ENCODE peak calls at places on chromosomes 1 and 21, in five cellular contexts. Q is GM06990, A is Calu3, U is dorsolateral prefrontal cortex, Y is IMR-90. Z is an unnamed sample.

GRCh38 chr21:10272216-10272615 is 249.2 kb upstream of the TPTE start:
- DNase-seq in U (no peak), Q (no peak), Y (no peak), A (no peak), Z (no peak)

GRCh38 chr21:38361324-38361723 is 104.5 kb downstream of the KCNJ15 start:
- DNase-seq in Y (no peak), A (no peak), U (no peak), Q (no peak), Z (no peak)

GRCh38 chr1:41414291-41414690 is 53.1 kb downstream of the FOXO6 start:
- DNase-seq in Q (no peak), A (no peak), Y (no peak), U (no peak), Z (no peak)

GRCh38 chr1:233081686-233082085 is 131.3 kb downstream of the NTPCR start:
- DNase-seq in Y (peak), A (no peak), U (no peak), Q (no peak), Z (no peak)

GRCh38 chr1:26677306-26678115 is 18.3 kb upstream of the ARID1A start:
- DNase-seq in U (peak), Y (peak), Q (peak), A (peak), Z (peak)

GRCh38 chr1:71804140-71804539 is 478.2 kb downstream of the NEGR1 start:
- DNase-seq in Y (no peak), U (no peak), Q (no peak), A (no peak), Z (no peak)

GRCh38 chr1:226535626-226536025 is 12.9 kb upstream of the STUM start:
- DNase-seq in Y (no peak), Q (no peak), A (no peak), U (no peak), Z (no peak)

GRCh38 chr1:109256971-109257681 is 7.8 kb downstream of the CELSR2 start:
- DNase-seq in Q (no peak), U (no peak), A (no peak), Y (peak), Z (no peak)

GRCh38 chr1:13702425-13703127 is 2.6 kb downstream of the PRDM2 start:
- DNase-seq in Y (no peak), Q (peak), A (no peak), U (no peak), Z (peak)

GRCh38 chr1:235369802-235370201 is 2.6 kb downstream of the TBCE start:
- DNase-seq in Q (no peak), U (no peak), Y (no peak), A (no peak), Z (no peak)

GRCh38 chr1:97105531-97105930 is 383.9 kb downstream of the PTBP2 start:
- DNase-seq in Y (peak), Q (no peak), A (no peak), U (no peak), Z (no peak)

GRCh38 chr21:36209626-36210171 is 53.1 kb downstream of the DOP1B start:
- DNase-seq in U (no peak), Q (no peak), Y (peak), A (peak), Z (peak)

GRCh38 chr1:204530932-204531331 is 14.7 kb downstream of the MDM4 start:
- DNase-seq in Q (peak), Y (peak), A (no peak), U (no peak), Z (peak)

GRCh38 chr1:212313616-212314015 is 28.4 kb downstream of the PPP2R5A start:
- DNase-seq in U (no peak), Q (no peak), Y (peak), A (no peak), Z (no peak)

GRCh38 chr1:63935553-63935952 is 161.7 kb downstream of the ROR1 start:
- DNase-seq in U (no peak), Q (no peak), Y (no peak), A (no peak), Z (no peak)

GRCh38 chr1:220213381-220213983 is 58.8 kb downstream of the RAB3GAP2 start:
- DNase-seq in Q (no peak), U (no peak), Y (no peak), A (no peak), Z (no peak)

GRCh38 chr1:201591348-201591747 is 52.4 kb downstream of the NAV1 start:
- DNase-seq in Y (no peak), A (no peak), Q (no peak), U (no peak), Z (no peak)

GRCh38 chr1:46517010-46517600 is 27.5 kb downstream of the DMBX1 start:
- DNase-seq in A (peak), Y (no peak), Q (no peak), U (no peak), Z (no peak)

GRCh38 chr1:189609206-189609605 is 868.5 kb downstream of the BRINP3 start:
- DNase-seq in U (no peak), Y (no peak), A (no peak), Q (no peak), Z (no peak)

GRCh38 chr1:17437260-17438175 is 2.0 kb downstream of the RCC2 start:
- DNase-seq in Y (peak), U (no peak), A (peak), Q (peak), Z (peak)

GRCh38 chr1:206839857-206840256 is 25.6 kb upstream of the IL20 start:
- DNase-seq in A (no peak), Y (peak), Q (no peak), U (no peak), Z (no peak)

GRCh38 chr21:31299291-31300147 is 44.5 kb downstream of the TIAM1 start:
- DNase-seq in A (no peak), Q (no peak), Y (no peak), U (no peak), Z (peak)

GRCh38 chr1:177341773-177342172 is 171.0 kb downstream of the BRINP2 start:
- DNase-seq in Y (no peak), U (no peak), A (no peak), Q (no peak), Z (no peak)

GRCh38 chr1:30191154-30191702 is 532.2 kb downstream of the MATN1 start:
- DNase-seq in Y (peak), Q (no peak), A (no peak), U (no peak), Z (peak)

GRCh38 chr1:185574139-185574835 is 159.9 kb upstream of the HMCN1 start:
- DNase-seq in Q (no peak), U (no peak), Y (no peak), A (no peak), Z (no peak)

GRCh38 chr1:196698993-196699392 is 47.1 kb downstream of the CFH start:
- DNase-seq in A (no peak), U (no peak), Q (no peak), Y (no peak), Z (no peak)

GRCh38 chr1:183039985-183040447 is 16.8 kb downstream of the LAMC1 start:
- DNase-seq in Y (peak), A (no peak), U (no peak), Q (no peak), Z (peak)

GRCh38 chr1:228544021-228544850 is 57.1 kb downstream of the RNF187 start:
- DNase-seq in U (no peak), A (no peak), Q (no peak), Y (no peak), Z (no peak)

GRCh38 chr1:21537932-21538630 is 28.9 kb downstream of the ALPL start:
- DNase-seq in U (no peak), Q (no peak), A (no peak), Y (no peak), Z (no peak)

GRCh38 chr1:22753396-22754083 is 42.9 kb downstream of the EPHB2 start:
- DNase-seq in A (no peak), Q (peak), Y (peak), U (no peak), Z (no peak)

GRCh38 chr1:164725401-164725800 is 166.4 kb downstream of the PBX1 start:
- DNase-seq in U (no peak), Q (no peak), A (no peak), Y (peak), Z (no peak)

GRCh38 chr1:87084247-87084836 is 169.9 kb downstream of the HS2ST1 start:
- DNase-seq in Y (peak), A (no peak), Q (no peak), U (no peak), Z (peak)

GRCh38 chr1:201885531-201886075 is 3.1 kb upstream of the SHISA4 start:
- DNase-seq in Y (peak), A (peak), U (peak), Q (no peak), Z (no peak)

GRCh38 chr1:155186266-155186954 is 12.8 kb downstream of the TRIM46 start:
- DNase-seq in U (no peak), A (peak), Y (no peak), Q (no peak), Z (no peak)

GRCh38 chr1:39720094-39720999 is 18.3 kb upstream of the PPIE start:
- DNase-seq in U (no peak), A (no peak), Y (peak), Q (peak), Z (peak)

DNA sequence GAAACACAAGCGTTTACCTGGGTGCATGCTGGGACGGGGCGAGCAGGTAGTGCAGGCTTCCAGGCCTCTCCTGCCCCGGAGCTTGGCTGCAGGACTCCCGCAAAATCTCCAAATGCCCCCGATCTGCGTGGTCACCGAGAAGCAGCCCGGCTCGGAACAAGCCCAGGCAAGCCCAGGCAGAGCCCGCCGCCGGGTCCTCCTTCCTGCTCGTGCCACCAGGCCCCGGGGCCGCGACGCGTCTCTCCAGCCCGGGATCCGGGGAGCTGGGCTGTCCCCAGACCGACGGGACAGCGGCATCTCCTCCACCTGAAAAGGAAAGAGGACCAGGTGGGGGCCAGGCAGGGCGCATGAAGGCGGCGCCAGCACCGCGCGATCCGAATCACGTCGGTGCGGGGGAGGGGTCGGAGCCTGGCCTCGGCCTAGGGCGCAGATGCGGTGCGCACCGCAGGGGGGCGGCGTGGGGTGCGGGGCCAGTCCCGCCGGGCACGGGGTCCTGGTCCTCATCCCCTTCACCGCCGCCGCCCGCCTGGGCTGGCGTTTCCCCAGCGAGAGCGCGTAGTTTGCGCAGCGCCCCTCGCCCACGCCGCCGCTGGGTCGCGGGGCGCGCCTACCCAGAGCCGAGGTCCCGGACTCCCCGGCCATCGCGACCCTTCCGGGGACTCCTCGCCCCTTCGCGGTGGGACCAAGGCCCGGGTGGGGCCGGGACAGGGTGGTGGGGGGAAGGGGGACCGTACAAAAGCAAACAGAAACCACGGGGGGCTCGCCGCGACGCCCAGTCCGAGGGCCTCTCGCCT is 52.4 kb upstream of the H6PD start:
- DNase-seq in U (no peak), A (peak), Q (peak), Y (no peak), Z (peak)
- TF ChIP-seq CTCF in U (no peak), A (peak), Q (no peak), Y (peak), Z (peak)

DNA sequence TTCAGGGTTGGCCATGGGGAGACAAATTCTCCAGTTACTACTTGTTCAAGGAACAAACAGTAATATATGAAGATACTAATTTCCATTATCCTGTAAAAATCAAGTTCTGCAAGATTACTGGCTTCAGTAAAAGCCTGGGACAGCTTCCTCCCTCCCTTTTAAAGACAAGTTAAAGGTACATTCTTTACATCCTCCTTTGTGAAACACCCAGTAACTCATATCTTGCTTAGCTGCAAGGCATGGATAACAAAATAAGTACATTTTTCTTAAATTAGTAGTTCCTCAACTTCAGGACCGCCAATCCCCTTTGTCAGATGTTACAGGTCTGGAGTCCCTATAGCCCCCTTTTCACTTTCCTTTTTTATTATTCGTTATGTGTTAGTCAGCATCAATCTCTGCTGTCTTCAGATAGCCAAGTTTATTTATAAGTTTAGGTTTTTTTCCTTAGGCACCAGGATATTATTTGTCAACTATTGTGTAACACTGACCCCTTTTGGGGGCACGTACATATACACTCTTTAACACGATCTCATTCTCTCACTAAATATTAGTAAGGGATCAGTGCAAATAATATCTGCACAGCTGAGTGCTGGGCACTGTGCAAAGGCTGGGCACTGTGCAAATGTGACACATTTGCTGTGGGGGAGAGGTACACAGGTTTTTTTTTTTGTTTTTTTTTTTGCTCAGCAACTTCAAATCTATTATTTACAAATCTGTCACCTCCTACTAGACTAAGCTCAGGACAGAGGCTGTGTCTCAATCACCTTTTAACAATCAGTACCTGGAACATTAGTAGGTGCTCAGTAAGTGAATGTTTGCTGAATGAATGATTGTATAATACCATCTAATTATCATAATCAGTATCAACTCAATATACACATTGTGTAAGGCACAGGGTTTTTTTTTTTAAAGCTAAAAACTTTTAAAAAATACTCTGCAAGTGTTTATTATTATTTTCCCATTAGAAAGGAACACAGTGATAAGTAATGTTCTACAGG is 9.6 kb downstream of the ERRFI1 start:
- DNase-seq in A (no peak), U (no peak), Q (no peak), Y (no peak), Z (peak)
- TF ChIP-seq CTCF in A (no peak), U (peak), Q (peak), Y (peak), Z (no peak)

DNA sequence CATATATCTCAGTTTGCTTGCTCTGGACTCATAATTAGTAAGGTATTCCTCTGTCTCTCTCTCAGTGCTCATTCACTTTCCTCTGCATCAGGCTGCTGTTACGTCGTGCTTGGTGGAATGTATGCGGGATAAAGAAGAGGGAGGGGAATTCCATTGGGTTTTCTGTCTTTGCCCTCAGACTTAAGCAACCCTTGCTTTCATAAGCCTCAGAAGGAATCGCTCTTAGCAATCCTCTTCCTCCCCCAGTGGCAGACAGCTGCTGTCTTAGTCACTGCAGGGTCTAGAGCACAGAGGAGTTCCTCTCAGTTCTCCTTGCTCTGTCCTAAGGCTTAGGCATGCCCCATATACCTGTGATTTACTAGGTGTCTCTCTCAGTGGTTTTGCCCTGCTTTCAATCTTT is 19.1 kb upstream of the NTMT2 start:
- DNase-seq in U (no peak), Q (peak), A (no peak), Y (peak), Z (peak)
- TF ChIP-seq CTCF in U (no peak), Q (peak), A (no peak), Y (peak), Z (peak)

GRCh38 chr1:77888071-77888428 is 374 bp upstream of the NEXN start:
- DNase-seq in Q (no peak), U (no peak), A (peak), Y (peak), Z (no peak)
- TF ChIP-seq CTCF in Q (no peak), U (no peak), A (no peak), Y (no peak), Z (no peak)

DNA sequence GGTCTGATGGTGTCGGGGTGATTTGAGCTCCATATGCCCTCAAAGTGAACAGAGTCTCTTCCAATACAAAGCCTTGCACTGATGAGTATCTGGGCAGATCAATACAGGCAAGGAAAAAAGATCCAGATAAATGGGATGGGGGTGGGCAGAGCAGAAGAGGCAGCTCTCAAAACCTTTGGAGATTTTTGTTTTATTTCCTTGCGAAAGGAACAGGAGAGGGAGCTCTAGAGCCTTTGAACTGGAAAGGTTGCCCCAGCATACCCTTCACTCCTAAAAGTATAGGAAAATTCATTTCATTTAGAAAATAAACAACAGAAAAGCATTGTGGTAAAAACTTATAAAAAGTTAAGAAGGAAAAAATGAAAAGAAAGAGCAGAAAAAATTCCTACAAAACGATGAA is 31.4 kb upstream of the OLIG2 start:
- DNase-seq in U (no peak), Q (no peak), A (peak), Y (peak), Z (peak)
- TF ChIP-seq CTCF in U (peak), Q (peak), A (no peak), Y (peak), Z (peak)

GRCh38 chr1:169495916-169496315 is 10.2 kb upstream of the SLC19A2 start:
- DNase-seq in A (no peak), Q (no peak), U (no peak), Y (no peak), Z (no peak)
- TF ChIP-seq CTCF in A (no peak), Q (no peak), U (no peak), Y (no peak), Z (no peak)

GRCh38 chr1:8739377-8739776 is 78.1 kb downstream of the RERE start:
- DNase-seq in A (no peak), U (no peak), Q (no peak), Y (no peak), Z (no peak)
- TF ChIP-seq CTCF in A (no peak), U (no peak), Q (no peak), Y (peak), Z (no peak)

GRCh38 chr1:50684185-50684584 is 260.9 kb upstream of the DMRTA2 start:
- DNase-seq in A (no peak), U (no peak), Y (no peak), Q (no peak), Z (no peak)
- TF ChIP-seq CTCF in A (no peak), U (peak), Y (no peak), Q (peak), Z (no peak)

GRCh38 chr1:59977075-59977410 is 50.5 kb upstream of the CYP2J2 start:
- DNase-seq in Q (no peak), A (no peak), Y (no peak), U (no peak), Z (no peak)
- TF ChIP-seq CTCF in Q (no peak), A (no peak), Y (no peak), U (peak), Z (no peak)